ENCODE peak calls at places on chromosomes 4 and X, in nine cellular contexts. One of them, this sample, is unnamed.

GRCh38 chrX:46666831-46667230 is 92.1 kb downstream of the SLC9A7 start:
- DNase-seq in HCT116: no peak
- DNase-seq in GM12878: no peak
- DNase-seq in K562: no peak
- DNase-seq in SK-N-SH: no peak
- DNase-seq in Panc1: no peak
- DNase-seq in GM23338: no peak
- DNase-seq in A549: no peak
- DNase-seq in HepG2: no peak
- DNase-seq in this sample: no peak

GRCh38 chrX:42803320-42803719 is 25.4 kb upstream of the PPP1R2C start:
- DNase-seq in HCT116: no peak
- DNase-seq in A549: no peak
- DNase-seq in GM23338: no peak
- DNase-seq in K562: no peak
- DNase-seq in GM12878: no peak
- DNase-seq in SK-N-SH: no peak
- DNase-seq in Panc1: no peak
- DNase-seq in HepG2: no peak
- DNase-seq in this sample: no peak

GRCh38 chrX:2908125-2908685 is 20.9 kb downstream of the ARSD start:
- DNase-seq in HCT116: no peak
- DNase-seq in Panc1: no peak
- DNase-seq in K562: no peak
- DNase-seq in HepG2: no peak
- DNase-seq in GM23338: no peak
- DNase-seq in GM12878: no peak
- DNase-seq in SK-N-SH: no peak
- DNase-seq in A549: no peak
- DNase-seq in this sample: no peak

GRCh38 chrX:96147645-96148044 is 537.0 kb upstream of the DIAPH2 start:
- DNase-seq in HCT116: no peak
- DNase-seq in SK-N-SH: no peak
- DNase-seq in A549: no peak
- DNase-seq in K562: no peak
- DNase-seq in Panc1: no peak
- DNase-seq in GM23338: no peak
- DNase-seq in GM12878: no peak
- DNase-seq in HepG2: no peak
- DNase-seq in this sample: no peak

GRCh38 chrX:33273521-33273920 is 62.2 kb upstream of the DMD start:
- DNase-seq in HCT116: no peak
- DNase-seq in GM23338: no peak
- DNase-seq in Panc1: no peak
- DNase-seq in A549: no peak
- DNase-seq in HepG2: no peak
- DNase-seq in GM12878: no peak
- DNase-seq in K562: no peak
- DNase-seq in SK-N-SH: no peak
- DNase-seq in this sample: no peak

GRCh38 chr4:46804781-46805413 is 104.1 kb downstream of the COX7B2 start:
- DNase-seq in HCT116: no peak
- DNase-seq in SK-N-SH: no peak
- DNase-seq in HepG2: no peak
- DNase-seq in Panc1: no peak
- DNase-seq in K562: no peak
- DNase-seq in A549: no peak
- DNase-seq in GM23338: no peak
- DNase-seq in GM12878: no peak
- DNase-seq in this sample: no peak

GRCh38 chr4:172776203-172776896 is 392.3 kb upstream of the GALNT7 start:
- DNase-seq in Panc1: no peak
- DNase-seq in GM12878: no peak
- DNase-seq in SK-N-SH: no peak
- DNase-seq in HCT116: no peak
- DNase-seq in K562: no peak
- DNase-seq in HepG2: no peak
- DNase-seq in A549: no peak
- DNase-seq in GM23338: no peak
- DNase-seq in this sample: no peak

GRCh38 chrX:108312938-108313337 is 125.3 kb downstream of the COL4A6 start:
- DNase-seq in GM12878: no peak
- DNase-seq in K562: no peak
- DNase-seq in HCT116: peak
- DNase-seq in HepG2: no peak
- DNase-seq in Panc1: no peak
- DNase-seq in GM23338: peak
- DNase-seq in A549: peak
- DNase-seq in SK-N-SH: no peak
- DNase-seq in this sample: no peak

GRCh38 chr4:26458104-26458503 is 32.2 kb downstream of the CCKAR start:
- DNase-seq in HCT116: no peak
- DNase-seq in HepG2: no peak
- DNase-seq in GM12878: no peak
- DNase-seq in SK-N-SH: no peak
- DNase-seq in Panc1: no peak
- DNase-seq in A549: no peak
- DNase-seq in K562: no peak
- DNase-seq in GM23338: no peak
- DNase-seq in this sample: peak

GRCh38 chr4:84479663-84480062 is 19.4 kb downstream of the NKX6-1 start:
- DNase-seq in GM23338: peak
- DNase-seq in HCT116: no peak
- DNase-seq in SK-N-SH: no peak
- DNase-seq in HepG2: no peak
- DNase-seq in GM12878: no peak
- DNase-seq in K562: no peak
- DNase-seq in Panc1: no peak
- DNase-seq in A549: no peak
- DNase-seq in this sample: no peak

GRCh38 chr4:115042496-115042895 is 70.9 kb downstream of the NDST4 start:
- DNase-seq in GM23338: peak
- DNase-seq in Panc1: no peak
- DNase-seq in HepG2: peak
- DNase-seq in HCT116: no peak
- DNase-seq in GM12878: no peak
- DNase-seq in A549: no peak
- DNase-seq in K562: no peak
- DNase-seq in SK-N-SH: peak
- DNase-seq in this sample: no peak

GRCh38 chr4:113657834-113658233 is 103.7 kb downstream of the CAMK2D start:
- DNase-seq in Panc1: no peak
- DNase-seq in K562: no peak
- DNase-seq in GM23338: no peak
- DNase-seq in A549: no peak
- DNase-seq in HCT116: no peak
- DNase-seq in HepG2: no peak
- DNase-seq in SK-N-SH: no peak
- DNase-seq in GM12878: no peak
- DNase-seq in this sample: no peak

GRCh38 chrX:139201924-139202323 is 328.6 kb upstream of the F9 start:
- DNase-seq in SK-N-SH: no peak
- DNase-seq in GM12878: no peak
- DNase-seq in A549: no peak
- DNase-seq in Panc1: no peak
- DNase-seq in HCT116: no peak
- DNase-seq in GM23338: no peak
- DNase-seq in HepG2: no peak
- DNase-seq in K562: no peak
- DNase-seq in this sample: no peak

GRCh38 chrX:136525738-136526606 is 6.0 kb upstream of the VGLL1 start:
- DNase-seq in K562: no peak
- DNase-seq in Panc1: peak
- DNase-seq in GM12878: no peak
- DNase-seq in GM23338: no peak
- DNase-seq in SK-N-SH: no peak
- DNase-seq in A549: peak
- DNase-seq in HepG2: no peak
- DNase-seq in HCT116: no peak
- DNase-seq in this sample: no peak

GRCh38 chr4:22487333-22487732 is 28.5 kb downstream of the ADGRA3 start:
- DNase-seq in A549: no peak
- DNase-seq in GM12878: no peak
- DNase-seq in Panc1: no peak
- DNase-seq in SK-N-SH: no peak
- DNase-seq in HepG2: peak
- DNase-seq in HCT116: no peak
- DNase-seq in GM23338: no peak
- DNase-seq in K562: no peak
- DNase-seq in this sample: no peak

GRCh38 chrX:111254896-111255693 is 15.2 kb downstream of the CAPN6 start:
- DNase-seq in HepG2: no peak
- DNase-seq in K562: no peak
- DNase-seq in A549: no peak
- DNase-seq in GM12878: no peak
- DNase-seq in GM23338: peak
- DNase-seq in SK-N-SH: no peak
- DNase-seq in Panc1: no peak
- DNase-seq in HCT116: no peak
- DNase-seq in this sample: no peak

GRCh38 chr4:87851332-87851731 is 18.6 kb downstream of the MEPE start:
- DNase-seq in GM23338: no peak
- DNase-seq in GM12878: no peak
- DNase-seq in HepG2: no peak
- DNase-seq in Panc1: no peak
- DNase-seq in K562: no peak
- DNase-seq in SK-N-SH: no peak
- DNase-seq in A549: no peak
- DNase-seq in HCT116: no peak
- DNase-seq in this sample: peak

GRCh38 chrX:497201-497710 is 110.5 kb upstream of the PPP2R3B start:
- DNase-seq in SK-N-SH: no peak
- DNase-seq in K562: no peak
- DNase-seq in HepG2: no peak
- DNase-seq in Panc1: no peak
- DNase-seq in GM12878: no peak
- DNase-seq in HCT116: no peak
- DNase-seq in GM23338: no peak
- DNase-seq in A549: no peak
- DNase-seq in this sample: no peak

GRCh38 chrX:152810403-152810802 is 20.2 kb downstream of the CETN2 start:
- DNase-seq in GM12878: no peak
- DNase-seq in HepG2: no peak
- DNase-seq in SK-N-SH: peak
- DNase-seq in K562: no peak
- DNase-seq in HCT116: no peak
- DNase-seq in Panc1: no peak
- DNase-seq in A549: no peak
- DNase-seq in GM23338: peak
- DNase-seq in this sample: no peak

GRCh38 chr4:141563721-141564120 is 72.7 kb upstream of the IL15 start:
- DNase-seq in HCT116: no peak
- DNase-seq in Panc1: no peak
- DNase-seq in GM12878: no peak
- DNase-seq in GM23338: no peak
- DNase-seq in A549: no peak
- DNase-seq in HepG2: no peak
- DNase-seq in SK-N-SH: no peak
- DNase-seq in K562: no peak
- DNase-seq in this sample: no peak

GRCh38 chr4:2378898-2379297 is 39.5 kb downstream of the ZFYVE28 start:
- DNase-seq in A549: no peak
- DNase-seq in Panc1: no peak
- DNase-seq in GM23338: no peak
- DNase-seq in K562: no peak
- DNase-seq in HepG2: no peak
- DNase-seq in SK-N-SH: no peak
- DNase-seq in GM12878: no peak
- DNase-seq in HCT116: no peak
- DNase-seq in this sample: no peak
- TF ChIP-seq REST in A549: no peak
- TF ChIP-seq REST in Panc1: no peak
- TF ChIP-seq REST in GM23338: no peak
- TF ChIP-seq REST in K562: no peak
- TF ChIP-seq REST in HepG2: no peak
- TF ChIP-seq REST in SK-N-SH: no peak
- TF ChIP-seq REST in GM12878: no peak
- TF ChIP-seq REST in HCT116: no peak
- TF ChIP-seq REST in this sample: no peak

GRCh38 chr4:185534534-185534849 is 815 bp downstream of the PDLIM3 start:
- DNase-seq in GM12878: no peak
- DNase-seq in HCT116: no peak
- DNase-seq in SK-N-SH: no peak
- DNase-seq in HepG2: no peak
- DNase-seq in K562: no peak
- DNase-seq in GM23338: no peak
- DNase-seq in A549: no peak
- DNase-seq in Panc1: no peak
- DNase-seq in this sample: no peak
- H3K4me3 ChIP-seq in GM12878: no peak
- H3K4me3 ChIP-seq in HCT116: peak
- H3K4me3 ChIP-seq in SK-N-SH: peak
- H3K4me3 ChIP-seq in HepG2: peak
- H3K4me3 ChIP-seq in K562: no peak
- H3K4me3 ChIP-seq in GM23338: peak
- H3K4me3 ChIP-seq in A549: peak
- H3K4me3 ChIP-seq in Panc1: peak
- H3K4me3 ChIP-seq in this sample: no peak

GRCh38 chrX:69179380-69179911 is 14.2 kb upstream of the PJA1 start:
- DNase-seq in A549: no peak
- DNase-seq in Panc1: no peak
- DNase-seq in SK-N-SH: peak
- DNase-seq in GM12878: no peak
- DNase-seq in GM23338: peak
- DNase-seq in HCT116: no peak
- DNase-seq in HepG2: no peak
- DNase-seq in K562: no peak
- DNase-seq in this sample: no peak
- H3K27ac ChIP-seq in A549: no peak
- H3K27ac ChIP-seq in Panc1: no peak
- H3K27ac ChIP-seq in SK-N-SH: no peak
- H3K27ac ChIP-seq in GM12878: no peak
- H3K27ac ChIP-seq in GM23338: no peak
- H3K27ac ChIP-seq in HCT116: no peak
- H3K27ac ChIP-seq in HepG2: no peak
- H3K27ac ChIP-seq in K562: no peak
- H3K27ac ChIP-seq in this sample: no peak

GRCh38 chr4:90495211-90495610 is 368.0 kb downstream of the CCSER1 start:
- DNase-seq in GM12878: no peak
- DNase-seq in Panc1: no peak
- DNase-seq in HepG2: no peak
- DNase-seq in K562: no peak
- DNase-seq in GM23338: no peak
- DNase-seq in SK-N-SH: peak
- DNase-seq in A549: no peak
- DNase-seq in HCT116: no peak
- DNase-seq in this sample: no peak
- TF ChIP-seq REST in GM12878: no peak
- TF ChIP-seq REST in Panc1: no peak
- TF ChIP-seq REST in HepG2: no peak
- TF ChIP-seq REST in K562: no peak
- TF ChIP-seq REST in GM23338: no peak
- TF ChIP-seq REST in SK-N-SH: no peak
- TF ChIP-seq REST in A549: no peak
- TF ChIP-seq REST in HCT116: no peak
- TF ChIP-seq REST in this sample: no peak

This sample was measured in HL-60.